ENCODE peak calls at places on chromosomes 2 and 18, in nine cellular contexts. One of them, this sample, is unnamed.

GRCh38 chr2:204339212-204339715 is 206.0 kb upstream of the PARD3B start:
- DNase-seq in T follicular helper cell: no peak
- DNase-seq in WTC11: no peak
- DNase-seq in GM12878: no peak
- DNase-seq in T1000: no peak
- DNase-seq in stimulated activated CD8-positive, alpha-beta memory T cell treated with anti-CD3 and anti-CD28 coated beads, Interleukin-15, amount 100 ng/mL, for 24 hours: no peak
- DNase-seq in NCI-H1105: no peak
- DNase-seq in amniotic stem cell: no peak
- DNase-seq in NCI-H524 treated with DMSO at 0.1 percent for 48 hours: no peak
- DNase-seq in this sample: peak

GRCh38 chr2:12921321-12921720 is 204.6 kb downstream of the TRIB2 start:
- DNase-seq in stimulated activated CD8-positive, alpha-beta memory T cell treated with anti-CD3 and anti-CD28 coated beads, Interleukin-15, amount 100 ng/mL, for 24 hours: no peak
- DNase-seq in T follicular helper cell: no peak
- DNase-seq in GM12878: no peak
- DNase-seq in WTC11: no peak
- DNase-seq in amniotic stem cell: no peak
- DNase-seq in NCI-H524 treated with DMSO at 0.1 percent for 48 hours: no peak
- DNase-seq in NCI-H1105: no peak
- DNase-seq in T1000: no peak
- DNase-seq in this sample: no peak

GRCh38 chr2:165009466-165009865 is 54.1 kb upstream of the SLC38A11 start:
- DNase-seq in stimulated activated CD8-positive, alpha-beta memory T cell treated with anti-CD3 and anti-CD28 coated beads, Interleukin-15, amount 100 ng/mL, for 24 hours: no peak
- DNase-seq in WTC11: no peak
- DNase-seq in GM12878: no peak
- DNase-seq in amniotic stem cell: no peak
- DNase-seq in NCI-H524 treated with DMSO at 0.1 percent for 48 hours: no peak
- DNase-seq in NCI-H1105: no peak
- DNase-seq in T1000: no peak
- DNase-seq in T follicular helper cell: no peak
- DNase-seq in this sample: no peak

GRCh38 chr2:205047273-205047839 is 502.1 kb downstream of the PARD3B start:
- DNase-seq in T1000: no peak
- DNase-seq in GM12878: no peak
- DNase-seq in WTC11: peak
- DNase-seq in T follicular helper cell: no peak
- DNase-seq in NCI-H524 treated with DMSO at 0.1 percent for 48 hours: no peak
- DNase-seq in stimulated activated CD8-positive, alpha-beta memory T cell treated with anti-CD3 and anti-CD28 coated beads, Interleukin-15, amount 100 ng/mL, for 24 hours: no peak
- DNase-seq in amniotic stem cell: no peak
- DNase-seq in NCI-H1105: no peak
- DNase-seq in this sample: peak

GRCh38 chr2:66490588-66491001 is 55.7 kb downstream of the MEIS1 start:
- DNase-seq in GM12878: no peak
- DNase-seq in NCI-H1105: peak
- DNase-seq in WTC11: no peak
- DNase-seq in NCI-H524 treated with DMSO at 0.1 percent for 48 hours: no peak
- DNase-seq in stimulated activated CD8-positive, alpha-beta memory T cell treated with anti-CD3 and anti-CD28 coated beads, Interleukin-15, amount 100 ng/mL, for 24 hours: no peak
- DNase-seq in amniotic stem cell: no peak
- DNase-seq in T follicular helper cell: no peak
- DNase-seq in T1000: no peak
- DNase-seq in this sample: no peak

GRCh38 chr2:110674620-110675555 is 3.0 kb downstream of the BUB1 start:
- DNase-seq in T1000: peak
- DNase-seq in NCI-H1105: no peak
- DNase-seq in GM12878: peak
- DNase-seq in NCI-H524 treated with DMSO at 0.1 percent for 48 hours: no peak
- DNase-seq in stimulated activated CD8-positive, alpha-beta memory T cell treated with anti-CD3 and anti-CD28 coated beads, Interleukin-15, amount 100 ng/mL, for 24 hours: no peak
- DNase-seq in WTC11: no peak
- DNase-seq in T follicular helper cell: no peak
- DNase-seq in amniotic stem cell: no peak
- DNase-seq in this sample: peak

GRCh38 chr2:235170536-235171510 is 219.0 kb downstream of the SH3BP4 start:
- DNase-seq in amniotic stem cell: peak
- DNase-seq in NCI-H524 treated with DMSO at 0.1 percent for 48 hours: no peak
- DNase-seq in WTC11: peak
- DNase-seq in stimulated activated CD8-positive, alpha-beta memory T cell treated with anti-CD3 and anti-CD28 coated beads, Interleukin-15, amount 100 ng/mL, for 24 hours: no peak
- DNase-seq in T follicular helper cell: no peak
- DNase-seq in T1000: peak
- DNase-seq in NCI-H1105: peak
- DNase-seq in GM12878: no peak
- DNase-seq in this sample: no peak

GRCh38 chr18:30970201-30970816 is 72.2 kb downstream of the DSC3 start:
- DNase-seq in stimulated activated CD8-positive, alpha-beta memory T cell treated with anti-CD3 and anti-CD28 coated beads, Interleukin-15, amount 100 ng/mL, for 24 hours: no peak
- DNase-seq in GM12878: no peak
- DNase-seq in amniotic stem cell: no peak
- DNase-seq in NCI-H524 treated with DMSO at 0.1 percent for 48 hours: peak
- DNase-seq in WTC11: no peak
- DNase-seq in T1000: no peak
- DNase-seq in NCI-H1105: peak
- DNase-seq in T follicular helper cell: no peak
- DNase-seq in this sample: no peak

GRCh38 chr2:133740500-133740899 is 172.2 kb upstream of the NCKAP5 start:
- DNase-seq in T1000: no peak
- DNase-seq in stimulated activated CD8-positive, alpha-beta memory T cell treated with anti-CD3 and anti-CD28 coated beads, Interleukin-15, amount 100 ng/mL, for 24 hours: no peak
- DNase-seq in NCI-H524 treated with DMSO at 0.1 percent for 48 hours: no peak
- DNase-seq in NCI-H1105: no peak
- DNase-seq in T follicular helper cell: no peak
- DNase-seq in WTC11: no peak
- DNase-seq in GM12878: no peak
- DNase-seq in amniotic stem cell: no peak
- DNase-seq in this sample: no peak

GRCh38 chr2:150587547-150588209 is 100.2 kb upstream of the RND3 start:
- DNase-seq in WTC11: no peak
- DNase-seq in stimulated activated CD8-positive, alpha-beta memory T cell treated with anti-CD3 and anti-CD28 coated beads, Interleukin-15, amount 100 ng/mL, for 24 hours: no peak
- DNase-seq in amniotic stem cell: no peak
- DNase-seq in NCI-H1105: no peak
- DNase-seq in GM12878: no peak
- DNase-seq in T follicular helper cell: no peak
- DNase-seq in NCI-H524 treated with DMSO at 0.1 percent for 48 hours: peak
- DNase-seq in T1000: no peak
- DNase-seq in this sample: no peak

GRCh38 chr2:149819356-149819957 is 231.9 kb upstream of the MMADHC start:
- DNase-seq in stimulated activated CD8-positive, alpha-beta memory T cell treated with anti-CD3 and anti-CD28 coated beads, Interleukin-15, amount 100 ng/mL, for 24 hours: no peak
- DNase-seq in NCI-H524 treated with DMSO at 0.1 percent for 48 hours: no peak
- DNase-seq in WTC11: no peak
- DNase-seq in GM12878: no peak
- DNase-seq in NCI-H1105: no peak
- DNase-seq in T follicular helper cell: no peak
- DNase-seq in T1000: no peak
- DNase-seq in amniotic stem cell: no peak
- DNase-seq in this sample: no peak

GRCh38 chr2:161992526-161992925 is 81.5 kb downstream of the DPP4 start:
- DNase-seq in GM12878: peak
- DNase-seq in T follicular helper cell: peak
- DNase-seq in T1000: no peak
- DNase-seq in WTC11: no peak
- DNase-seq in stimulated activated CD8-positive, alpha-beta memory T cell treated with anti-CD3 and anti-CD28 coated beads, Interleukin-15, amount 100 ng/mL, for 24 hours: no peak
- DNase-seq in amniotic stem cell: no peak
- DNase-seq in NCI-H1105: no peak
- DNase-seq in NCI-H524 treated with DMSO at 0.1 percent for 48 hours: no peak
- DNase-seq in this sample: no peak

GRCh38 chr18:79951545-79952456 is at the start of gene SLC66A2:
- DNase-seq in T follicular helper cell: peak
- DNase-seq in WTC11: peak
- DNase-seq in NCI-H524 treated with DMSO at 0.1 percent for 48 hours: no peak
- DNase-seq in stimulated activated CD8-positive, alpha-beta memory T cell treated with anti-CD3 and anti-CD28 coated beads, Interleukin-15, amount 100 ng/mL, for 24 hours: peak
- DNase-seq in amniotic stem cell: peak
- DNase-seq in NCI-H1105: peak
- DNase-seq in T1000: peak
- DNase-seq in GM12878: no peak
- DNase-seq in this sample: peak

GRCh38 chr2:174334781-174335604 is at the start of gene SP9:
- DNase-seq in NCI-H524 treated with DMSO at 0.1 percent for 48 hours: no peak
- DNase-seq in GM12878: no peak
- DNase-seq in stimulated activated CD8-positive, alpha-beta memory T cell treated with anti-CD3 and anti-CD28 coated beads, Interleukin-15, amount 100 ng/mL, for 24 hours: no peak
- DNase-seq in WTC11: peak
- DNase-seq in NCI-H1105: peak
- DNase-seq in amniotic stem cell: no peak
- DNase-seq in T follicular helper cell: no peak
- DNase-seq in T1000: peak
- DNase-seq in this sample: no peak